ENCODE peak calls at places on chromosomes 12 and 14, in seven cellular contexts. T is neural progenitor cell; O is upper lobe of right lung; U is CD4-positive, CD25-positive, alpha-beta regulatory T cell; J is uterus; G is heart right ventricle; H is CD4-positive, alpha-beta memory T cell. E is an unnamed sample. For H3K27me3, the result is how much of the 10 kb centered on the place peaks cover.

GRCh38 chr12:71071466-71072097 is 86.2 kb downstream of the TSPAN8 start:
- DNase-seq in T (no peak), O (no peak), U (no peak), J (no peak), G (no peak), H (no peak), E (no peak)

GRCh38 chr14:93114068-93114710 is 1.5 kb downstream of the ITPK1 start:
- DNase-seq in T (peak), O (no peak), U (peak), J (no peak), G (no peak), H (no peak), E (peak)

GRCh38 chr14:64998455-64998931 is 11.8 kb downstream of the FNTB start:
- DNase-seq in T (no peak), O (no peak), U (no peak), J (no peak), G (no peak), H (no peak), E (no peak)

GRCh38 chr12:56684745-56685369 is 3.2 kb downstream of the PTGES3 start:
- DNase-seq in T (no peak), O (peak), U (peak), J (no peak), G (no peak), H (peak), E (no peak)

GRCh38 chr12:5548152-5548933 is 116.4 kb downstream of the NTF3 start:
- DNase-seq in T (no peak), O (no peak), U (no peak), J (no peak), G (no peak), H (no peak), E (no peak)

GRCh38 chr12:62190081-62190480 is 70.1 kb upstream of the USP15 start:
- DNase-seq in T (peak), O (no peak), U (peak), J (no peak), G (no peak), H (no peak), E (no peak)

GRCh38 chr14:55974046-55974582 is 144.1 kb upstream of the PELI2 start:
- DNase-seq in T (no peak), O (no peak), U (no peak), J (no peak), G (no peak), H (no peak), E (no peak)

GRCh38 chr14:71668186-71668912 is 263.9 kb upstream of the RGS6 start:
- DNase-seq in T (no peak), O (no peak), U (no peak), J (no peak), G (no peak), H (no peak), E (no peak)

DNA sequence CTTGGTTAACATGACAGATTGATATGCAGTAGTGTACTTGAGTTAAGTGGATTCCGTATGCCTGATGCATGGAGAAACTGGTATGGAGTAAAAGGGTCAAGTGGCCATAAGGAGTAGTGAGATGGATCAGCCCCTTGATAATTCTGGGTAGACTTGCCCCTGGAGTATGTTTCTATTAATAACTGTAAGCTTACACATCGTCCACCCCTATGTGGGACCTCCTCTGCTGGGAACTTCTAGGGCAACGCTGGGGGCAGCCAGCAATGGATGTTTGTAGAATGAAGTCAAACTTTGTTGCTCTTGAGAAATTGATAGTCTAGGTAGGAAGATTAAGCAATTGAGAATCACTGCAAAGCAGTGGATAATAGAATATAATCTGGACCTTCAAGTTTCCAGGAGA is 3.5 kb downstream of the C12orf75 start:
- DNase-seq in T (no peak), O (no peak), U (no peak), J (no peak), G (no peak), H (no peak), E (no peak)
- H3K27ac ChIP-seq in T (no peak), O (no peak), U (no peak), J (no peak), G (no peak), H (no peak), E (no peak)

DNA sequence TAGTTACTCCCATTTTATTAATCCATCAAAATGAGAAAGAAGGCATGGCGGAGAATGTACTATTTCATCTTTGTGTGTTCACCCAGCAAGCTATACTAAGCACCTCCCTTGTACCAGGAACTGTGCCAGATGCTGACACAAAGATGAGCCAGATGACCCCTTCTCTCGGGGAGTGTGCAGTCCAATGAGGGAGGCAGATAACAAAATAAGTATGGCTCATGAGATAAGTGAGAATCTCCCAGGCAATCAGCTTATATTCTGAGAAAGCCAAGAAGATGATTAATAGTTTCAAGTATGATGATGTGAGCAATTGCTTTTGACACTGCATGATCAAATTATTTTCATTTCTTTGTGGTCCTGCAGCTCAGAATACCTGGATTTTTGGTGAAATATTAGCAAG is 1.3 kb upstream of the TMEM233 start:
- DNase-seq in T (no peak), O (no peak), U (no peak), J (no peak), G (no peak), H (no peak), E (no peak)
- H3K27me3 ChIP-seq in T (half or more), O (under half), U (under half), J (under half), G (under half), H (under half), E (under half)

DNA sequence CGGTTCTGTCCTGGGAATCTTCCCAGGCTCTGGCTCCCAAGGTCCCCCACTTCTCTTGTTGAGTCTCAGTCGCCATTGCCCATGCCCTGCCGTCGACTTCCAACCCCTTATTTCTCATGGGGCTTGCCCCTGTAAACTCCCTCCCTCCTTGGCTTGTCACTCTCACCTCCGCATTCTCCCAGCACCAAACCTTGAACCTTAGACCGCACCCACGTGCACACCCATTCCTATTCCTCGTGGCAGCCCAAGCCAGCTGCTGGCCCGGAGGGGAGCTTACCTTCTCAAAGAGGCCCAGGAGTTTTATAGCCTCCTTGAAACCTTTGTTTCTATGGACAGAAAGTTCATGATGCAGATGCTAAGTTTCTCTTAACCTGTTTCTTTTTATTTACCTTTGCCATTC is 4.6 kb downstream of the JDP2 start:
- DNase-seq in T (no peak), O (no peak), U (no peak), J (no peak), G (no peak), H (no peak), E (no peak)
- H3K4me3 ChIP-seq in T (no peak), O (no peak), U (no peak), J (no peak), G (no peak), H (no peak), E (no peak)

DNA sequence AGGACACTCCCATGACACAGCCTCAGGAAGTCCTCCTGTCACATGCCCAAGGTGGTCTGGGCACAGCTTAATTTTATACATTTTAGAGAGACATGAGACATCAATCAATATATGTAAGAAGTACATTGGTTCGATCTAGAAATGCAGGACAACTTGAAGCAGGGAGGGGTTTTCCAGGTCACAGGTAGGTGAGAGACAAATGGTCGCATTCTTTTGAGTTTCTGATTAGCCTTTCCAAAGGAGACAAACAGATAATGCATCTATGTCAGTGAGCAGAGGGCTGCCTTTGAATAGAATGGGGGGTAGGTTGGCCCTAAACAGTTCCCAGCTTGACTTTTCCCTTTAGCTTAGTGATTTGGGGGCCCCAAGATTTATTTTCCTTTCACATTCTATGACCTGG is 2.5 kb downstream of the HSPB8 start:
- DNase-seq in T (no peak), O (no peak), U (no peak), J (no peak), G (no peak), H (no peak), E (no peak)
- H3K27ac ChIP-seq in T (no peak), O (peak), U (no peak), J (peak), G (peak), H (no peak), E (no peak)

GRCh38 chr12:52389313-52390207 is 4.1 kb upstream of the KRT84 start:
- DNase-seq in T (no peak), O (peak), U (no peak), J (no peak), G (no peak), H (no peak), E (no peak)

GRCh38 chr12:52391618-52392002 is 6.2 kb upstream of the KRT84 start:
- DNase-seq in T (no peak), O (peak), U (no peak), J (no peak), G (peak), H (no peak), E (no peak)

GRCh38 chr12:52394836-52395405 is 9.5 kb upstream of the KRT84 start:
- DNase-seq in T (no peak), O (peak), U (no peak), J (no peak), G (no peak), H (no peak), E (no peak)

GRCh38 chr12:52390739-52391617 is 5.5 kb upstream of the KRT84 start:
- DNase-seq in T (peak), O (peak), U (no peak), J (no peak), G (no peak), H (no peak), E (no peak)

GRCh38 chr12:52392465-52393007 is 7.1 kb upstream of the KRT84 start:
- DNase-seq in T (no peak), O (no peak), U (no peak), J (no peak), G (no peak), H (no peak), E (no peak)
- H3K27me3 ChIP-seq in T (under half), O (under half), U (under half), J (under half), G (under half), H (under half), E (under half)

GRCh38 chr14:37584211-37585100 is 10.6 kb downstream of the FOXA1 start:
- DNase-seq in T (no peak), O (peak), U (no peak), J (no peak), G (peak), H (no peak), E (no peak)
- H3K4me3 ChIP-seq in T (peak), O (peak), U (no peak), J (no peak), G (no peak), H (no peak), E (no peak)

GRCh38 chr14:53596845-53597525 is 359.6 kb downstream of the BMP4 start:
- DNase-seq in T (no peak), O (no peak), U (no peak), J (no peak), G (no peak), H (no peak), E (no peak)
- H3K27ac ChIP-seq in T (no peak), O (no peak), U (no peak), J (no peak), G (no peak), H (no peak), E (no peak)

DNA sequence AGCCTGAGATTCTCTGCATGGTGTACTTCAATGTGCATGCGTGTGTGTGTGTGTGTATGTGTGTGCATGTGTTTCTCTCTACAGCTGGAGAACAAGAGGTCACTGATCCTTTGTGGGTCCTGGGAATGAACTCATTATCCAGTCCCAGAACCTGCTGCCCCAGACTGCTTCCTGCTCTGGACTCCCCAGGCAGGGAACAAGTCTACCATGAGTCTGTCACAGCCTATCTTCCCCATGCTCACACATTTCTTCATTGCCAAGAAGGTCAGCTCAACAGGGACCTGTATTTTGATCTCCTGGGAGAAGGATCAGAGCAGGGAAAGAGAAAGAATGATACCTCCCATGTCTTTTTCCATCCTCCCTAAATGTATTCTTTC is 2.9 kb upstream of the AGAP2 start:
- DNase-seq in T (no peak), O (no peak), U (no peak), J (no peak), G (no peak), H (no peak), E (no peak)
- H3K27me3 ChIP-seq in T (half or more), O (under half), U (under half), J (under half), G (under half), H (under half), E (under half)